ENCODE peak calls at places on chromosomes 7 and 10, in five cellular contexts. Q is HCT116, I is SK-N-SH, Z is kidney, W is OCI-LY7. L is an unnamed sample.
A peak's percentile ranks its signal among the peaks of the same experiment; 100 is the strongest.

GRCh38 chr7:18407385-18407784 is 88.2 kb upstream of the HDAC9 start:
- DNase-seq in I (no peak), Z (no peak), W (no peak), Q (no peak), L (no peak)

GRCh38 chr10:11881477-11882417 is 58.6 kb downstream of the PROSER2 start:
- DNase-seq in W (peak; percentile 8), I (no peak), Z (peak; percentile 76), Q (peak; percentile 94), L (no peak)

GRCh38 chr10:124117511-124117785 is 24.1 kb upstream of the CHST15 start:
- DNase-seq in I (no peak), W (no peak), Z (peak; percentile 51), Q (no peak), L (no peak)

GRCh38 chr7:157368955-157369354 is 32.2 kb downstream of the DNAJB6 start:
- DNase-seq in W (no peak), Q (no peak), Z (no peak), I (no peak), L (no peak)

GRCh38 chr7:112420236-112420945 is 29.9 kb upstream of the IFRD1 start:
- DNase-seq in Q (no peak), W (peak; percentile 23), I (no peak), Z (no peak), L (no peak)

GRCh38 chr7:141754939-141755338 is 9.0 kb upstream of the TAS2R3 start:
- DNase-seq in Z (no peak), I (peak; percentile 43), Q (no peak), W (peak; percentile 42), L (peak; percentile 16)

GRCh38 chr10:48215148-48215982 is 59.1 kb downstream of the FRMPD2 start:
- DNase-seq in Z (no peak), W (peak; percentile 46), Q (peak; percentile 28), I (peak; percentile 40), L (peak; percentile 83)

GRCh38 chr10:97090644-97091043 is 95.1 kb downstream of the SLIT1 start:
- DNase-seq in Z (no peak), I (no peak), W (no peak), Q (no peak), L (no peak)

GRCh38 chr7:36186841-36187240 is 33.8 kb downstream of the EEPD1 start:
- DNase-seq in Q (no peak), W (no peak), Z (no peak), I (no peak), L (no peak)

GRCh38 chr7:142616842-142617241 is 132.4 kb upstream of the PRSS1 start:
- DNase-seq in Q (no peak), I (no peak), W (no peak), Z (no peak), L (no peak)

GRCh38 chr10:89129850-89130396 is 77.2 kb downstream of the CH25H start:
- DNase-seq in W (no peak), Z (no peak), Q (no peak), I (peak; percentile 48), L (no peak)

GRCh38 chr7:137080516-137081203 is 212.2 kb downstream of the CHRM2 start:
- DNase-seq in I (no peak), W (no peak), Q (no peak), Z (no peak), L (peak; percentile 29)

GRCh38 chr10:103693070-103693811 is 162.1 kb downstream of the SH3PXD2A start:
- DNase-seq in I (no peak), Q (no peak), Z (no peak), W (peak; percentile 60), L (no peak)

GRCh38 chr7:73715648-73716317 is 3.7 kb downstream of the STX1A start:
- DNase-seq in W (peak; percentile 54), I (no peak), Q (peak; percentile 93), Z (no peak), L (peak; percentile 56)

GRCh38 chr7:36468361-36469140 is 78.9 kb downstream of the ANLN start:
- DNase-seq in Z (no peak), I (no peak), W (no peak), Q (no peak), L (no peak)

GRCh38 chr10:117568226-117568625 is 25.7 kb downstream of the EMX2 start:
- DNase-seq in I (no peak), Q (no peak), W (no peak), Z (no peak), L (no peak)

GRCh38 chr10:6583447-6583846 is 3.4 kb upstream of the PRKCQ start:
- DNase-seq in Q (no peak), I (no peak), W (no peak), Z (no peak), L (no peak)

GRCh38 chr7:45718464-45719330 is 144.5 kb downstream of the ADCY1 start:
- DNase-seq in W (no peak), Z (peak; percentile 67), Q (no peak), I (no peak), L (no peak)

GRCh38 chr10:97012470-97012869 is 173.3 kb downstream of the SLIT1 start:
- DNase-seq in Q (no peak), Z (peak; percentile 54), I (no peak), W (no peak), L (no peak)

GRCh38 chr7:42097756-42098155 is 139.3 kb downstream of the GLI3 start:
- DNase-seq in I (no peak), Z (no peak), Q (no peak), W (no peak), L (peak; percentile 48)

GRCh38 chr10:119243967-119244366 is 36.6 kb downstream of the GRK5 start:
- DNase-seq in I (no peak), W (no peak), Q (no peak), Z (no peak), L (peak; percentile 48)

GRCh38 chr10:118471863-118472262 is 123.6 kb downstream of the PRLHR start:
- DNase-seq in W (no peak), I (no peak), Z (no peak), Q (no peak), L (no peak)

GRCh38 chr7:31251441-31251840 is 89.1 kb downstream of the NEUROD6 start:
- DNase-seq in W (no peak), Q (no peak), Z (no peak), I (no peak), L (no peak)

GRCh38 chr7:22723171-22723601 is 3.8 kb upstream of the IL6 start:
- DNase-seq in W (no peak), Z (peak; percentile 86), Q (no peak), I (no peak), L (no peak)

GRCh38 chr10:67612577-67613537 is 83.1 kb downstream of the CTNNA3 start:
- DNase-seq in Z (no peak), W (no peak), I (no peak), Q (no peak), L (no peak)

GRCh38 chr7:78576196-78576595 is 777.6 kb downstream of the PHTF2 start:
- DNase-seq in Z (no peak), W (no peak), I (no peak), Q (no peak), L (no peak)

GRCh38 chr7:73308665-73309214 is at the start of gene NSUN5:
- DNase-seq in Q (peak; percentile 68), W (peak; percentile 97), Z (peak; percentile 96), I (peak; percentile 98), L (peak; percentile 91)

GRCh38 chr10:102243304-102243703 is 2.0 kb upstream of the PITX3 start:
- DNase-seq in I (no peak), Q (no peak), Z (no peak), W (no peak), L (no peak)

GRCh38 chr10:123967626-123968243 is 76.1 kb upstream of the CPXM2 start:
- DNase-seq in Z (peak; percentile 88), Q (peak; percentile 49), I (peak; percentile 91), W (peak; percentile 50), L (peak; percentile 67)

GRCh38 chr10:71816931-71817631 is 34.0 kb downstream of the PSAP start:
- DNase-seq in I (no peak), W (no peak), Z (no peak), Q (no peak), L (no peak)

GRCh38 chr10:59781511-59781910 is 28.3 kb upstream of the MRLN start:
- DNase-seq in Q (no peak), Z (no peak), I (no peak), W (no peak), L (no peak)

GRCh38 chr10:14394179-14394578 is 63.5 kb upstream of the FRMD4A start:
- DNase-seq in I (no peak), Z (no peak), W (no peak), Q (no peak), L (no peak)
- H3K27ac ChIP-seq in I (no peak overlapping the region), Z (no peak overlapping the region), W (no peak overlapping the region), Q (no peak overlapping the region), L (no peak overlapping the region)

DNA sequence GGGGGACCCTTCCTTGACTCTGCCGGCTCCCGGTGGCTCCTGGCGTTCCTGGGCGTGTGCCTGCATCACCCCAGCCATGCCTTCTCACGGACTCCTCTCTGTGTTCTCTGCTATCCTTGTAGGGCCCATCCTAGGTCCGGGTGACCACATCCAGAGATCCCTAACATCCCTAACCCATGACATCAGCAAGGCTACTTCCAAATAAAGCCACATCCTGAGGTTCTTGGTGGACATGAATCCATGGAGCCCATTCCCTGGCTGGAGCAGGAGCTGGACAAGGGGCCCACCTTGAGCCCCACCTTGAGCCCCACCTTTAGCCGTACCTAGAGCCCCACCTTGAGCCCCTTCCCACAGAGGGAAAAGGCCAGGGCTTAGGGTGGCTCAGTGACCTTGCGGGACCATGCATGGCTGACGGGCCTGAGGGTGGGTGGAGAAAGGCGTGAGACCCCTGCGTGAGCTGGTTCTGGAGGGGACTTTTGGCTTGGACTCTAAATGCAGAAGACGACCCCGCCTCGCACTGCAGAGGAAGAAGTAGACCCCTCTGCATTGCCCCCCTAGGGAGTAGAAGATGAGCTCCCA is 58.5 kb upstream of the INPP5A start:
- DNase-seq in W (no peak), I (no peak), Z (peak; percentile 32), Q (no peak), L (no peak)
- H3K4me3 ChIP-seq in W (no peak overlapping the region), I (no peak overlapping the region), Z (no peak overlapping the region), Q (no peak overlapping the region), L (no peak overlapping the region)

DNA sequence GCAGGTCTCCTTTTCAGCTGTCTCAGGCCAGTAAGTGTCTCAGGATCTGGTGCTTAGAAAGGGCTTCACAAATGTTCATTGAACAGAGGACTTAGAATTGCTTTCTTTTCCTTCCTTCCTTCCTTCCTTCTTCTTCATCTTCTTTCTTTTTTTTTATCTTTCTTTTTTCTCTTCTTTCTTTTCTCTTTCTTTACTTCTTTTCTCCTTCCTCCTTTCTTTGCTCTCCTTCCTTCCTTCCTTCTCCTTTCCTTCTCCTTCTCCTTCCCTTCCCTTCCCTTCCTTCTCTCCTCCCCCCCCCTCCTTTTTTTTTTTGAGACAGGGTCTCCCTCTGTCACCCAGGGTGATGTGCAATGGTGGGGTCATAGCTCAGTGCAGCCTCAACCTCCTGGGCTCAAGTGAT is 34.6 kb downstream of the COL26A1 start:
- DNase-seq in Z (no peak), W (no peak), I (no peak), Q (no peak), L (no peak)
- H3K27ac ChIP-seq in Z (no peak overlapping the region), W (no peak overlapping the region), I (no peak overlapping the region), Q (no peak overlapping the region), L (no peak overlapping the region)

GRCh38 chr10:13160934-13161266 is 458 bp upstream of the MCM10 start:
- DNase-seq in I (no peak), Z (no peak), W (no peak), Q (no peak), L (no peak)
- H3K4me3 ChIP-seq in I (peak overlapping the region; percentile 73), Z (peak overlapping the region; percentile 52), W (peak overlapping the region; percentile 80), Q (peak overlapping the region; percentile 94), L (peak overlapping the region; percentile 43)

L was measured in WERI-Rb-1.